ENCODE peak calls at places on chromosomes 4 and X, in five cellular contexts. One of them, this sample, is unnamed.

GRCh38 chr4:55356991-55357461 is 11.0 kb downstream of the SRD5A3 start:
- DNase-seq in HepG2: peak; percentile 42
- DNase-seq in hepatocyte: peak; percentile 28
- DNase-seq in K562: no peak
- DNase-seq in fibroblast of lung: peak; percentile 38
- DNase-seq in this sample: no peak

GRCh38 chr4:156193116-156193515 is 239.4 kb upstream of the CTSO start:
- DNase-seq in fibroblast of lung: no peak
- DNase-seq in HepG2: no peak
- DNase-seq in K562: no peak
- DNase-seq in hepatocyte: no peak
- DNase-seq in this sample: peak; percentile 6

GRCh38 chr4:48133668-48134444 is at the start of gene TXK:
- DNase-seq in K562: no peak
- DNase-seq in hepatocyte: no peak
- DNase-seq in HepG2: no peak
- DNase-seq in fibroblast of lung: peak; percentile 47
- DNase-seq in this sample: no peak

GRCh38 chr4:165631208-165631894 is 241.7 kb upstream of the TLL1 start:
- DNase-seq in K562: no peak
- DNase-seq in fibroblast of lung: no peak
- DNase-seq in hepatocyte: no peak
- DNase-seq in HepG2: no peak
- DNase-seq in this sample: no peak

GRCh38 chr4:38676986-38677385 is 13.0 kb downstream of the KLF3 start:
- DNase-seq in K562: no peak
- DNase-seq in hepatocyte: no peak
- DNase-seq in fibroblast of lung: no peak
- DNase-seq in HepG2: no peak
- DNase-seq in this sample: no peak

GRCh38 chrX:17266171-17266570 is 108.8 kb upstream of the NHS start:
- DNase-seq in hepatocyte: no peak
- DNase-seq in fibroblast of lung: peak; percentile 8
- DNase-seq in HepG2: no peak
- DNase-seq in K562: no peak
- DNase-seq in this sample: no peak

GRCh38 chr4:77501851-77502250 is 103.8 kb upstream of the CXCL13 start:
- DNase-seq in K562: no peak
- DNase-seq in hepatocyte: no peak
- DNase-seq in fibroblast of lung: no peak
- DNase-seq in HepG2: no peak
- DNase-seq in this sample: no peak

GRCh38 chr4:166318810-166319525 is 445.9 kb downstream of the TLL1 start:
- DNase-seq in HepG2: no peak
- DNase-seq in K562: no peak
- DNase-seq in hepatocyte: no peak
- DNase-seq in fibroblast of lung: no peak
- DNase-seq in this sample: no peak

GRCh38 chr4:81421346-81422218 is 50.1 kb downstream of the RASGEF1B start:
- DNase-seq in fibroblast of lung: peak; percentile 47
- DNase-seq in hepatocyte: peak; percentile 55
- DNase-seq in HepG2: no peak
- DNase-seq in K562: peak; percentile 95
- DNase-seq in this sample: peak; percentile 39

GRCh38 chr4:4427886-4428285 is 41.0 kb downstream of the NSG1 start:
- DNase-seq in K562: no peak
- DNase-seq in hepatocyte: no peak
- DNase-seq in HepG2: no peak
- DNase-seq in fibroblast of lung: no peak
- DNase-seq in this sample: no peak

GRCh38 chr4:163331629-163332360 is 601 bp downstream of the NPY1R start:
- DNase-seq in K562: no peak
- DNase-seq in hepatocyte: peak; percentile 50
- DNase-seq in HepG2: no peak
- DNase-seq in fibroblast of lung: peak; percentile 15
- DNase-seq in this sample: peak; percentile 68

GRCh38 chr4:3276961-3277360 is 15.9 kb upstream of the RGS12 start:
- DNase-seq in K562: no peak
- DNase-seq in HepG2: no peak
- DNase-seq in hepatocyte: no peak
- DNase-seq in fibroblast of lung: peak; percentile 58
- DNase-seq in this sample: no peak

GRCh38 chr4:173763374-173763773 is 233.3 kb upstream of the HAND2 start:
- DNase-seq in fibroblast of lung: no peak
- DNase-seq in hepatocyte: no peak
- DNase-seq in HepG2: no peak
- DNase-seq in K562: no peak
- DNase-seq in this sample: no peak

GRCh38 chr4:184961693-184962092 is 56.6 kb upstream of the HELT start:
- DNase-seq in fibroblast of lung: no peak
- DNase-seq in K562: peak; percentile 62
- DNase-seq in HepG2: no peak
- DNase-seq in hepatocyte: no peak
- DNase-seq in this sample: peak; percentile 35

GRCh38 chr4:54005475-54005874 is 58.9 kb downstream of the CHIC2 start:
- DNase-seq in K562: no peak
- DNase-seq in HepG2: no peak
- DNase-seq in fibroblast of lung: peak; percentile 66
- DNase-seq in hepatocyte: no peak
- DNase-seq in this sample: no peak

GRCh38 chr4:53654300-53654758 is 63.0 kb upstream of the LNX1 start:
- DNase-seq in K562: no peak
- DNase-seq in fibroblast of lung: peak; percentile 35
- DNase-seq in HepG2: no peak
- DNase-seq in hepatocyte: no peak
- DNase-seq in this sample: no peak

GRCh38 chr4:80011636-80012236 is 61.3 kb downstream of the ANTXR2 start:
- DNase-seq in fibroblast of lung: peak; percentile 79
- DNase-seq in hepatocyte: no peak
- DNase-seq in K562: no peak
- DNase-seq in HepG2: no peak
- DNase-seq in this sample: no peak

GRCh38 chr4:173413043-173413442 is 14.1 kb upstream of the SCRG1 start:
- DNase-seq in HepG2: no peak
- DNase-seq in K562: no peak
- DNase-seq in hepatocyte: peak; percentile 17
- DNase-seq in fibroblast of lung: peak; percentile 68
- DNase-seq in this sample: no peak

GRCh38 chr4:86380176-86380724 is 20.4 kb upstream of the MAPK10 start:
- DNase-seq in HepG2: peak; percentile 11
- DNase-seq in K562: no peak
- DNase-seq in fibroblast of lung: no peak
- DNase-seq in hepatocyte: peak; percentile 76
- DNase-seq in this sample: no peak

GRCh38 chr4:86376850-86377249 is 17.0 kb upstream of the MAPK10 start:
- DNase-seq in hepatocyte: no peak
- DNase-seq in fibroblast of lung: no peak
- DNase-seq in HepG2: no peak
- DNase-seq in K562: no peak
- DNase-seq in this sample: no peak
- H4K20me1 ChIP-seq in hepatocyte: no peaks in the 10 kb centered on the region
- H4K20me1 ChIP-seq in fibroblast of lung: no peaks in the 10 kb centered on the region
- H4K20me1 ChIP-seq in HepG2: no peaks in the 10 kb centered on the region
- H4K20me1 ChIP-seq in K562: no peaks in the 10 kb centered on the region
- H4K20me1 ChIP-seq in this sample: no peaks in the 10 kb centered on the region

DNA sequence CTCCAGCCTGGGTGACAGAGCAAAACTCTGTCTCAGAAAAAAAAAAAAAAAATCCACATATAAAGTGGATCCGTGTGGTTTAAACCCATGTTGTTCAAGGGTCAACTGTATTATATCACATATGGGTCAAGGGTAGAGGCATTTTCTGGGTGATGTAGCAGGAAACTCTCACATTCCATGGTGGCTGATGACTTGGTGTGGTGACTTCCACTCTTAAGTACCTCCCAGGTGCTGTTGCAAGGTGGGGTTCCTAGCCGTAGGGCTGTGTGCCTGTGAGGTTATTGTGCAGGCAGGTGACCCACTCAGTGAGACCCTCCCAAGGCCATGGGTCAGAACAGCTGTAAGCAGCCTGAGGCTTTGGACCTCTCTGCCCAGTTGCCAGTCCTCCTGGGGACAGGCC is 17.0 kb downstream of the ELF4 start:
- DNase-seq in HepG2: no peak
- DNase-seq in K562: no peak
- DNase-seq in hepatocyte: no peak
- DNase-seq in fibroblast of lung: no peak
- DNase-seq in this sample: no peak
- H3K79me2 ChIP-seq in HepG2: no peaks in the 10 kb centered on the region
- H3K79me2 ChIP-seq in K562: peaks cover 83% of the 10 kb centered on the region
- H3K79me2 ChIP-seq in hepatocyte: peaks cover 3% of the 10 kb centered on the region
- H3K79me2 ChIP-seq in fibroblast of lung: peaks cover 15% of the 10 kb centered on the region
- H3K79me2 ChIP-seq in this sample: no peaks in the 10 kb centered on the region

GRCh38 chr4:187865914-187866313 is 129.7 kb upstream of the ZFP42 start:
- DNase-seq in fibroblast of lung: no peak
- DNase-seq in K562: no peak
- DNase-seq in hepatocyte: no peak
- DNase-seq in HepG2: no peak
- DNase-seq in this sample: no peak
- H4K20me1 ChIP-seq in fibroblast of lung: no peaks in the 10 kb centered on the region
- H4K20me1 ChIP-seq in K562: no peaks in the 10 kb centered on the region
- H4K20me1 ChIP-seq in hepatocyte: no peaks in the 10 kb centered on the region
- H4K20me1 ChIP-seq in HepG2: no peaks in the 10 kb centered on the region
- H4K20me1 ChIP-seq in this sample: no peaks in the 10 kb centered on the region

GRCh38 chrX:123731987-123732678 is 719 bp downstream of the THOC2 start:
- DNase-seq in fibroblast of lung: peak; percentile 34
- DNase-seq in HepG2: no peak
- DNase-seq in hepatocyte: peak; percentile 41
- DNase-seq in K562: peak; percentile 41
- DNase-seq in this sample: peak; percentile 5
- H3K79me2 ChIP-seq in fibroblast of lung: peaks cover 55% of the 10 kb centered on the region
- H3K79me2 ChIP-seq in HepG2: peaks cover 56% of the 10 kb centered on the region
- H3K79me2 ChIP-seq in hepatocyte: peaks cover 48% of the 10 kb centered on the region
- H3K79me2 ChIP-seq in K562: peaks cover 60% of the 10 kb centered on the region
- H3K79me2 ChIP-seq in this sample: peaks cover 57% of the 10 kb centered on the region

DNA sequence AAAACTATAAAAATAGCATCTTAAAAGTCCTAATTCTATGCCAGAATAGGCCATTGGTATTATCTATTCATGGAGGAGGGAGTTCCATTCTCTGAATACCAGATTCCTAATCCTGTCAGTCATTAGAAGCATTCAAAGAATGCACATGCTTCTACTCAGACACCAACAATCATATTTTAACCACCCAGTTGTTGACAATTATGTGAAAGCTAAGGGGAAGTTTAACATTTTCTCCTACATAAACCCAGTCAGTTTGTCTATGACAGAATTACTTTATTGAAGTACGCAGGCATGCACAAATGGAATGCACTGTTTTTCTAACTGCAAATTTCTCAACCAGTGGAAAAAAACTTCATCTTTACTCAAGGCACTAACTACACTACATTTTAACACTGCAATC is 69.6 kb upstream of the MTNR1A start:
- DNase-seq in HepG2: peak; percentile 20
- DNase-seq in fibroblast of lung: peak; percentile 47
- DNase-seq in K562: no peak
- DNase-seq in hepatocyte: no peak
- DNase-seq in this sample: no peak
- H4K20me1 ChIP-seq in HepG2: no peaks in the 10 kb centered on the region
- H4K20me1 ChIP-seq in fibroblast of lung: no peaks in the 10 kb centered on the region
- H4K20me1 ChIP-seq in K562: no peaks in the 10 kb centered on the region
- H4K20me1 ChIP-seq in hepatocyte: peaks cover 5% of the 10 kb centered on the region
- H4K20me1 ChIP-seq in this sample: no peaks in the 10 kb centered on the region

DNA sequence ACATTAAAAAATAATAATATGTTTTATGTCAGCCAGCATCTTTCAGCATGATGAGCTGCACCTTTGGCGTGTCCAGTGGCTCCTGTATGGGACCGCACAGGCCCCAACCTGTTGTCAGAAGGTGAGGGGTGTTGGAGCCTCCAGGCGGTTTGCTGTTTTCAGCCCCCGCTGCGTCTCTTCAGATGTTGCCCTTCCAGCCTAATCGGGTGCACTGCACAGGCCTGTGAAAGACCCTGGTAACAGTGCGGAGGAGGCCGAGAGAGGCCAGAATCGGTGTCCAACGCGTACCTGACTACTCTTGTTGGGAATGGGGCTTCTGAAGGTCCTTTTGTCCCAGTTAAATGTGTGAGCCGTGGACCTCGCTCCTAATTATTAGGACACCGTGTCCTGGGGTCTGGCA is 51.0 kb downstream of the TBC1D14 start:
- DNase-seq in HepG2: no peak
- DNase-seq in fibroblast of lung: no peak
- DNase-seq in K562: no peak
- DNase-seq in hepatocyte: no peak
- DNase-seq in this sample: no peak
- H3K79me2 ChIP-seq in HepG2: peaks cover 81% of the 10 kb centered on the region
- H3K79me2 ChIP-seq in fibroblast of lung: no peaks in the 10 kb centered on the region
- H3K79me2 ChIP-seq in K562: peaks cover 87% of the 10 kb centered on the region
- H3K79me2 ChIP-seq in hepatocyte: peaks cover 92% of the 10 kb centered on the region
- H3K79me2 ChIP-seq in this sample: peaks cover 68% of the 10 kb centered on the region

This sample was measured in GM23338.